ENCODE peak calls at places on chromosomes 6 and 20, in ten cellular contexts. J, X, T, K, R, V, Q, M, S and B are unnamed samples.

GRCh38 chr6:15893556-15894253 is 230.9 kb upstream of the DTNBP1 start:
- DNase-seq in X (peak), M (no peak), J (no peak), K (no peak), S (no peak), Q (no peak), V (no peak), R (no peak), T (peak), B (no peak)

GRCh38 chr20:48321271-48321670 is 506.5 kb downstream of the PREX1 start:
- DNase-seq in J (no peak), M (no peak), K (no peak), X (no peak), Q (no peak), R (no peak), V (no peak), S (no peak), T (no peak), B (no peak)

GRCh38 chr6:108561742-108562502 is 1.2 kb downstream of the FOXO3 start:
- DNase-seq in M (no peak), J (no peak), Q (peak), R (peak), X (peak), K (no peak), T (no peak), V (peak), S (no peak), B (no peak)

GRCh38 chr6:167826230-167827061 is at the start of gene AFDN:
- DNase-seq in T (no peak), M (no peak), V (peak), J (no peak), X (no peak), Q (peak), K (peak), R (peak), S (peak), B (peak)

GRCh38 chr20:17613328-17614175 is 43.7 kb downstream of the DSTN start:
- DNase-seq in Q (peak), K (no peak), V (no peak), R (no peak), T (no peak), J (no peak), M (no peak), S (no peak), X (no peak), B (peak)

GRCh38 chr20:4483481-4483880 is 238.2 kb upstream of the PRND start:
- DNase-seq in M (no peak), T (no peak), Q (no peak), R (no peak), S (no peak), X (no peak), V (no peak), J (no peak), K (no peak), B (no peak)

GRCh38 chr6:102736941-102737368 is 1343.4 kb downstream of the GRIK2 start:
- DNase-seq in Q (no peak), X (no peak), T (no peak), M (no peak), J (no peak), V (no peak), R (no peak), K (no peak), S (no peak), B (no peak)

GRCh38 chr20:17533396-17533795 is 2.2 kb upstream of the BFSP1 start:
- DNase-seq in J (no peak), S (no peak), T (peak), V (peak), M (no peak), K (no peak), X (peak), Q (peak), R (peak), B (no peak)

GRCh38 chr6:169237496-169238134 is 16.0 kb downstream of the THBS2 start:
- DNase-seq in M (no peak), J (no peak), V (no peak), K (no peak), Q (no peak), X (no peak), R (no peak), S (peak), T (no peak), B (no peak)

GRCh38 chr6:152124432-152125074 is 317.1 kb downstream of the ESR1 start:
- DNase-seq in Q (no peak), K (peak), X (peak), M (no peak), T (peak), V (no peak), S (no peak), R (peak), J (peak), B (no peak)

GRCh38 chr6:101722991-101723579 is 329.6 kb downstream of the GRIK2 start:
- DNase-seq in R (no peak), T (no peak), K (no peak), Q (no peak), V (no peak), M (no peak), S (no peak), X (no peak), J (no peak), B (no peak)

GRCh38 chr6:40535105-40535783 is 51.9 kb downstream of the LRFN2 start:
- DNase-seq in Q (no peak), R (no peak), J (no peak), T (no peak), M (no peak), S (no peak), K (no peak), X (no peak), V (no peak), B (no peak)